ENCODE peak calls at places on chromosomes 4 and X, in nine cellular contexts. One of them, this sample, is unnamed.

GRCh38 chr4:93760284-93760683 is 68.3 kb upstream of the ATOH1 start:
- DNase-seq in suprapubic skin: no peak
- DNase-seq in PC-3: no peak
- DNase-seq in mammary epithelial cell: no peak
- DNase-seq in ovary: no peak
- DNase-seq in breast epithelium: no peak
- DNase-seq in RWPE2: no peak
- DNase-seq in heart right ventricle: no peak
- DNase-seq in Panc1: no peak
- DNase-seq in this sample: no peak

GRCh38 chr4:122836941-122837340 is 10.3 kb downstream of the FGF2 start:
- DNase-seq in Panc1: no peak
- DNase-seq in suprapubic skin: no peak
- DNase-seq in ovary: no peak
- DNase-seq in heart right ventricle: no peak
- DNase-seq in RWPE2: no peak
- DNase-seq in mammary epithelial cell: peak
- DNase-seq in breast epithelium: no peak
- DNase-seq in PC-3: peak
- DNase-seq in this sample: no peak

GRCh38 chr4:122364700-122365404 is 14.0 kb upstream of the ADAD1 start:
- DNase-seq in Panc1: no peak
- DNase-seq in heart right ventricle: no peak
- DNase-seq in breast epithelium: no peak
- DNase-seq in RWPE2: no peak
- DNase-seq in PC-3: peak
- DNase-seq in mammary epithelial cell: no peak
- DNase-seq in suprapubic skin: no peak
- DNase-seq in ovary: no peak
- DNase-seq in this sample: no peak

GRCh38 chr4:1676605-1677525 is 7.2 kb downstream of the FAM53A start:
- DNase-seq in mammary epithelial cell: no peak
- DNase-seq in heart right ventricle: no peak
- DNase-seq in PC-3: no peak
- DNase-seq in ovary: no peak
- DNase-seq in RWPE2: no peak
- DNase-seq in Panc1: no peak
- DNase-seq in breast epithelium: no peak
- DNase-seq in suprapubic skin: no peak
- DNase-seq in this sample: no peak

GRCh38 chrX:10423716-10424115 is 196.7 kb downstream of the MID1 start:
- DNase-seq in heart right ventricle: no peak
- DNase-seq in breast epithelium: no peak
- DNase-seq in Panc1: no peak
- DNase-seq in ovary: no peak
- DNase-seq in PC-3: no peak
- DNase-seq in RWPE2: no peak
- DNase-seq in suprapubic skin: no peak
- DNase-seq in mammary epithelial cell: no peak
- DNase-seq in this sample: no peak

GRCh38 chrX:65528705-65529340 is 5.8 kb downstream of the LAS1L start:
- DNase-seq in PC-3: peak
- DNase-seq in RWPE2: no peak
- DNase-seq in suprapubic skin: no peak
- DNase-seq in breast epithelium: no peak
- DNase-seq in mammary epithelial cell: peak
- DNase-seq in heart right ventricle: peak
- DNase-seq in ovary: peak
- DNase-seq in Panc1: peak
- DNase-seq in this sample: peak

GRCh38 chr4:179867300-179867878 is 2375.8 kb upstream of the TENM3 start:
- DNase-seq in PC-3: peak
- DNase-seq in suprapubic skin: no peak
- DNase-seq in ovary: peak
- DNase-seq in breast epithelium: no peak
- DNase-seq in mammary epithelial cell: peak
- DNase-seq in Panc1: peak
- DNase-seq in RWPE2: no peak
- DNase-seq in heart right ventricle: peak
- DNase-seq in this sample: peak

GRCh38 chr4:152094851-152095700 is 334.3 kb upstream of the GATB start:
- DNase-seq in PC-3: peak
- DNase-seq in ovary: no peak
- DNase-seq in suprapubic skin: no peak
- DNase-seq in heart right ventricle: no peak
- DNase-seq in Panc1: no peak
- DNase-seq in breast epithelium: no peak
- DNase-seq in mammary epithelial cell: no peak
- DNase-seq in RWPE2: no peak
- DNase-seq in this sample: no peak

GRCh38 chrX:116204947-116205346 is 34.4 kb downstream of the AGTR2 start:
- DNase-seq in suprapubic skin: no peak
- DNase-seq in Panc1: no peak
- DNase-seq in mammary epithelial cell: peak
- DNase-seq in heart right ventricle: no peak
- DNase-seq in RWPE2: no peak
- DNase-seq in ovary: no peak
- DNase-seq in breast epithelium: no peak
- DNase-seq in PC-3: peak
- DNase-seq in this sample: no peak

GRCh38 chr4:10738826-10739489 is 54.4 kb upstream of the CLNK start:
- DNase-seq in breast epithelium: no peak
- DNase-seq in PC-3: no peak
- DNase-seq in Panc1: no peak
- DNase-seq in heart right ventricle: no peak
- DNase-seq in RWPE2: no peak
- DNase-seq in ovary: no peak
- DNase-seq in suprapubic skin: no peak
- DNase-seq in mammary epithelial cell: peak
- DNase-seq in this sample: no peak

GRCh38 chrX:33892670-33893069 is 239.4 kb downstream of the FAM47A start:
- DNase-seq in heart right ventricle: no peak
- DNase-seq in ovary: no peak
- DNase-seq in Panc1: no peak
- DNase-seq in RWPE2: no peak
- DNase-seq in breast epithelium: no peak
- DNase-seq in suprapubic skin: no peak
- DNase-seq in mammary epithelial cell: no peak
- DNase-seq in PC-3: no peak
- DNase-seq in this sample: no peak

GRCh38 chrX:3262906-3263305 is 83.5 kb downstream of the MXRA5 start:
- DNase-seq in heart right ventricle: no peak
- DNase-seq in suprapubic skin: no peak
- DNase-seq in Panc1: no peak
- DNase-seq in mammary epithelial cell: peak
- DNase-seq in ovary: no peak
- DNase-seq in PC-3: peak
- DNase-seq in RWPE2: peak
- DNase-seq in breast epithelium: no peak
- DNase-seq in this sample: no peak

GRCh38 chr4:32499176-32499575 is 1779.0 kb downstream of the PCDH7 start:
- DNase-seq in mammary epithelial cell: no peak
- DNase-seq in RWPE2: no peak
- DNase-seq in heart right ventricle: no peak
- DNase-seq in Panc1: no peak
- DNase-seq in suprapubic skin: no peak
- DNase-seq in breast epithelium: no peak
- DNase-seq in PC-3: no peak
- DNase-seq in ovary: no peak
- DNase-seq in this sample: no peak

DNA sequence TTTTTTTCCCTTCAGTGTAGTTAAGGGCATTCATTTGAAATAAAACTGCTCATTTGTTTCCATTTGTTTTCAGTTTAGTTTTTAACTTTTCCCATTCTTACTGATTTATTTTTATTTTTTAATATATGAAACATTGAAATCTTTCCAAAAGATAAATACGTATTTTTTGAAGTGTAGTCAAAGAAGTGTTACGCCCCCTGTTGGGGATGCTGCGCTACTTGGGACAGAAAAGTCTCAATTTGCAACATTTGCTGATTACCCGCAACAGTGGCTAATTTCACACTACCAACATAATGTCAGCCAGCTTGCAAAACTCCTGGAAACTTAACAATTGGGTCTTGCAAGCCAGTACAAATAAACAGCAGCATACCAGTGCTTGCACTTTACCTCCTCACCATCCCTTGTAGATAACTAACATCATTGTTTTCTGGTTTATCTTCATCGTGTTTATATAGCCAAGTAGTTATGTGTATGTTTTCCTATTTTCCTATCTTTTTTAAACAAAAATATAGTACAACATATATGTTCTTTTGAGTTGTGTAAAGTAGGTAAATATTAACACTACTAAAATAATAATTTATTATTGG is 158.6 kb downstream of the STPG2 start:
- DNase-seq in PC-3: peak
- DNase-seq in mammary epithelial cell: no peak
- DNase-seq in suprapubic skin: no peak
- DNase-seq in Panc1: no peak
- DNase-seq in heart right ventricle: no peak
- DNase-seq in ovary: no peak
- DNase-seq in breast epithelium: no peak
- DNase-seq in RWPE2: no peak
- DNase-seq in this sample: no peak
- TF ChIP-seq CTCF in PC-3: peak
- TF ChIP-seq CTCF in mammary epithelial cell: peak
- TF ChIP-seq CTCF in suprapubic skin: no peak
- TF ChIP-seq CTCF in Panc1: peak
- TF ChIP-seq CTCF in heart right ventricle: no peak
- TF ChIP-seq CTCF in ovary: no peak
- TF ChIP-seq CTCF in breast epithelium: no peak
- TF ChIP-seq CTCF in RWPE2: peak
- TF ChIP-seq CTCF in this sample: no peak

GRCh38 chr4:17027495-17027894 is 129.1 kb upstream of the LDB2 start:
- DNase-seq in PC-3: peak
- DNase-seq in breast epithelium: no peak
- DNase-seq in RWPE2: no peak
- DNase-seq in Panc1: no peak
- DNase-seq in suprapubic skin: no peak
- DNase-seq in ovary: no peak
- DNase-seq in mammary epithelial cell: peak
- DNase-seq in heart right ventricle: no peak
- DNase-seq in this sample: peak

GRCh38 chr4:17030543-17030942 is 132.1 kb upstream of the LDB2 start:
- DNase-seq in breast epithelium: no peak
- DNase-seq in mammary epithelial cell: peak
- DNase-seq in PC-3: peak
- DNase-seq in heart right ventricle: no peak
- DNase-seq in RWPE2: no peak
- DNase-seq in ovary: no peak
- DNase-seq in Panc1: no peak
- DNase-seq in suprapubic skin: no peak
- DNase-seq in this sample: no peak

GRCh38 chr4:17033256-17034245 is 135.1 kb upstream of the LDB2 start:
- DNase-seq in RWPE2: no peak
- DNase-seq in Panc1: no peak
- DNase-seq in suprapubic skin: no peak
- DNase-seq in PC-3: no peak
- DNase-seq in breast epithelium: no peak
- DNase-seq in mammary epithelial cell: no peak
- DNase-seq in ovary: no peak
- DNase-seq in heart right ventricle: no peak
- DNase-seq in this sample: no peak

GRCh38 chr4:17029964-17030363 is 131.5 kb upstream of the LDB2 start:
- DNase-seq in mammary epithelial cell: no peak
- DNase-seq in ovary: no peak
- DNase-seq in Panc1: no peak
- DNase-seq in suprapubic skin: no peak
- DNase-seq in heart right ventricle: no peak
- DNase-seq in PC-3: no peak
- DNase-seq in RWPE2: no peak
- DNase-seq in breast epithelium: no peak
- DNase-seq in this sample: no peak

GRCh38 chr4:17029432-17029831 is 131.0 kb upstream of the LDB2 start:
- DNase-seq in PC-3: no peak
- DNase-seq in Panc1: no peak
- DNase-seq in RWPE2: no peak
- DNase-seq in suprapubic skin: no peak
- DNase-seq in ovary: no peak
- DNase-seq in mammary epithelial cell: no peak
- DNase-seq in breast epithelium: no peak
- DNase-seq in heart right ventricle: no peak
- DNase-seq in this sample: no peak
- H3K27ac ChIP-seq in PC-3: no peak
- H3K27ac ChIP-seq in Panc1: no peak
- H3K27ac ChIP-seq in RWPE2: peak
- H3K27ac ChIP-seq in suprapubic skin: no peak
- H3K27ac ChIP-seq in ovary: no peak
- H3K27ac ChIP-seq in mammary epithelial cell: peak
- H3K27ac ChIP-seq in breast epithelium: no peak
- H3K27ac ChIP-seq in heart right ventricle: no peak
- H3K27ac ChIP-seq in this sample: no peak

GRCh38 chr4:19806865-19807264 is 444.8 kb upstream of the SLIT2 start:
- DNase-seq in Panc1: no peak
- DNase-seq in PC-3: no peak
- DNase-seq in RWPE2: no peak
- DNase-seq in heart right ventricle: no peak
- DNase-seq in mammary epithelial cell: no peak
- DNase-seq in ovary: no peak
- DNase-seq in suprapubic skin: no peak
- DNase-seq in breast epithelium: no peak
- DNase-seq in this sample: no peak

GRCh38 chr4:19807505-19807904 is 444.2 kb upstream of the SLIT2 start:
- DNase-seq in mammary epithelial cell: peak
- DNase-seq in Panc1: no peak
- DNase-seq in RWPE2: no peak
- DNase-seq in suprapubic skin: no peak
- DNase-seq in ovary: no peak
- DNase-seq in breast epithelium: no peak
- DNase-seq in PC-3: peak
- DNase-seq in heart right ventricle: no peak
- DNase-seq in this sample: no peak

DNA sequence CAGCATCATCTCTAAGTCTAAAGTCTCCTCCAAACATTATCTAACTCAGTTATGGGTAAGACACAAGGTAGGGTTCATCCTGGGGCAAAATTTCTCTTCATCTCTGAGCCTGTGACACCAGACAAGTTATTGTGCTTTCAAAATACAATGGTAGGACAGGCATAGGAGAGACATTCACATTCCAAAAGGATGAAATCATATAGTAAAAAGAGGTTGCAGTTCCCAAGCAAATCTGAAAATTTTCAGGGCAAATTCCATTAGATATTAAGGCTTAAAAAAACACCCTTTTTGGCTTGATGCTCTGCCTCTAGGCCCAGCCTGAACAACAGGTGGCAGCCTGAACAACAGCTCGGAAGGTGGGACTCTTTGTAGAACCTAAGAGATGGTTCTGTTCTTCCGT is 448.3 kb upstream of the SLIT2 start:
- DNase-seq in breast epithelium: no peak
- DNase-seq in RWPE2: no peak
- DNase-seq in suprapubic skin: no peak
- DNase-seq in Panc1: no peak
- DNase-seq in mammary epithelial cell: no peak
- DNase-seq in heart right ventricle: no peak
- DNase-seq in ovary: no peak
- DNase-seq in PC-3: peak
- DNase-seq in this sample: no peak
- H3K4me3 ChIP-seq in breast epithelium: no peak
- H3K4me3 ChIP-seq in RWPE2: no peak
- H3K4me3 ChIP-seq in suprapubic skin: no peak
- H3K4me3 ChIP-seq in Panc1: no peak
- H3K4me3 ChIP-seq in mammary epithelial cell: no peak
- H3K4me3 ChIP-seq in heart right ventricle: no peak
- H3K4me3 ChIP-seq in ovary: no peak
- H3K4me3 ChIP-seq in PC-3: no peak
- H3K4me3 ChIP-seq in this sample: no peak

GRCh38 chr4:139782926-139783542 is 117.4 kb downstream of the MGST2 start:
- DNase-seq in heart right ventricle: no peak
- DNase-seq in suprapubic skin: no peak
- DNase-seq in Panc1: no peak
- DNase-seq in PC-3: no peak
- DNase-seq in RWPE2: no peak
- DNase-seq in ovary: no peak
- DNase-seq in breast epithelium: no peak
- DNase-seq in mammary epithelial cell: no peak
- DNase-seq in this sample: no peak
- TF ChIP-seq CTCF in heart right ventricle: no peak
- TF ChIP-seq CTCF in suprapubic skin: no peak
- TF ChIP-seq CTCF in Panc1: no peak
- TF ChIP-seq CTCF in PC-3: no peak
- TF ChIP-seq CTCF in RWPE2: no peak
- TF ChIP-seq CTCF in ovary: no peak
- TF ChIP-seq CTCF in breast epithelium: no peak
- TF ChIP-seq CTCF in mammary epithelial cell: no peak
- TF ChIP-seq CTCF in this sample: no peak

This sample was measured in dorsolateral prefrontal cortex.